ENCODE peak calls at places on chromosome 20, in seven cellular contexts. L, G, B, P, E, C and U are unnamed samples.

GRCh38 chr20:23235173-23236027 is 115.2 kb upstream of the NXT1 start:
- DNase-seq in L (peak), G (peak), B (no peak), P (peak), E (peak), C (peak), U (no peak)

GRCh38 chr20:51624157-51624731 is 81.7 kb upstream of the NFATC2 start:
- DNase-seq in L (peak), G (peak), B (no peak), P (peak), E (peak), C (peak), U (no peak)

GRCh38 chr20:62952373-62953166 is at the start of gene SLC17A9:
- DNase-seq in L (no peak), G (peak), B (peak), P (peak), E (peak), C (peak), U (no peak)

GRCh38 chr20:54083459-54083858 is 13.1 kb upstream of the BCAS1 start:
- DNase-seq in L (no peak), G (no peak), B (no peak), P (no peak), E (no peak), C (no peak), U (no peak)

GRCh38 chr20:51680067-51680749 is 88.0 kb downstream of the ATP9A start:
- DNase-seq in L (peak), G (no peak), B (no peak), P (no peak), E (no peak), C (no peak), U (no peak)

GRCh38 chr20:49699200-49699992 is 14.3 kb downstream of the B4GALT5 start:
- DNase-seq in L (no peak), G (no peak), B (no peak), P (no peak), E (no peak), C (no peak), U (no peak)

GRCh38 chr20:20635006-20635405 is 77.4 kb downstream of the RALGAPA2 start:
- DNase-seq in L (no peak), G (no peak), B (no peak), P (no peak), E (no peak), C (no peak), U (no peak)

GRCh38 chr20:52039746-52040145 is 151.8 kb downstream of the ZFP64 start:
- DNase-seq in L (no peak), G (no peak), B (no peak), P (no peak), E (no peak), C (no peak), U (no peak)

GRCh38 chr20:6636209-6637159 is 131.0 kb upstream of the BMP2 start:
- DNase-seq in L (peak), G (no peak), B (no peak), P (peak), E (no peak), C (no peak), U (no peak)

GRCh38 chr20:63458170-63459069 is 14.0 kb downstream of the KCNQ2 start:
- DNase-seq in L (no peak), G (no peak), B (no peak), P (no peak), E (no peak), C (no peak), U (no peak)

GRCh38 chr20:10802201-10802600 is 128.4 kb upstream of the JAG1 start:
- DNase-seq in L (no peak), G (no peak), B (no peak), P (no peak), E (no peak), C (no peak), U (no peak)

GRCh38 chr20:54058420-54059139 is 11.8 kb downstream of the BCAS1 start:
- DNase-seq in L (no peak), G (no peak), B (no peak), P (no peak), E (no peak), C (no peak), U (no peak)

GRCh38 chr20:13202553-13202952 is 18.5 kb upstream of the ISM1 start:
- DNase-seq in L (no peak), G (no peak), B (no peak), P (peak), E (no peak), C (no peak), U (no peak)

GRCh38 chr20:49424536-49424935 is 57.9 kb downstream of the KCNB1 start:
- DNase-seq in L (peak), G (no peak), B (no peak), P (no peak), E (no peak), C (no peak), U (no peak)

GRCh38 chr20:21096321-21097043 is 9.7 kb downstream of the LINC00237 start:
- DNase-seq in L (peak), G (peak), B (peak), P (peak), E (no peak), C (peak), U (peak)

GRCh38 chr20:46564241-46564957 is 13.9 kb upstream of the OCSTAMP start:
- DNase-seq in L (no peak), G (no peak), B (no peak), P (peak), E (no peak), C (no peak), U (no peak)

GRCh38 chr20:40489886-40490285 is 199.2 kb downstream of the MAFB start:
- DNase-seq in L (no peak), G (no peak), B (no peak), P (no peak), E (no peak), C (no peak), U (no peak)

GRCh38 chr20:62953839-62954703 is 1.6 kb downstream of the SLC17A9 start:
- DNase-seq in L (no peak), G (no peak), B (peak), P (peak), E (peak), C (peak), U (no peak)

GRCh38 chr20:25356294-25356933 is 34.2 kb downstream of the ABHD12 start:
- DNase-seq in L (peak), G (no peak), B (no peak), P (no peak), E (peak), C (no peak), U (no peak)

GRCh38 chr20:50312682-50313187 is 122.1 kb downstream of the CEBPB start:
- DNase-seq in L (no peak), G (no peak), B (no peak), P (no peak), E (no peak), C (no peak), U (no peak)

GRCh38 chr20:2330090-2330695 is 34.4 kb downstream of the TGM3 start:
- DNase-seq in L (no peak), G (no peak), B (no peak), P (no peak), E (no peak), C (no peak), U (no peak)

DNA sequence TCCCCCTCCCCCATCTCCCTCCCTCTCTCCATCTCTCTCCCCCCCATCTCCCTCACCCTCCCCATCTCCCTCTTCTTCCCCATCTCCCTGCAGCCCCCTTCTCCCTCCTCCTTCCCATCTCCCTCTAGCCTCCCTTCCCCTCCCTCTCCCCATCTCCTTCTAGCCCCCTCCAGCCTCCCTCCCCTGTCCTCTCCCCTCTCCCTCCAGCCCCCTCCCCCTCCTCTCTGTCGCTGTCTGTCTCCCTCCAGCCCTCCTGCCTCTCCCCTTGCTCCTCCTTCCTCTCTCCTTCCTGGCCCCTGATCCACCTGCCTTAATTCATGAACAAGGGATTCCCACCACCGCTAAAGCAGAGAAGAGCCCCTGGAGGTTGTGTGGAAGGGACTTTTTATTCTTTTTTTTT is 26.9 kb upstream of the CHMP4B start:
- DNase-seq in L (no peak), G (no peak), B (no peak), P (no peak), E (no peak), C (no peak), U (no peak)
- TF ChIP-seq SIN3A in L (no peak), G (no peak), B (no peak), P (no peak), E (no peak), C (no peak), U (no peak)

GRCh38 chr20:57884956-57885355 is 175.1 kb upstream of the PMEPA1 start:
- DNase-seq in L (no peak), G (no peak), B (no peak), P (no peak), E (no peak), C (no peak), U (no peak)
- TF ChIP-seq SIN3A in L (no peak), G (no peak), B (no peak), P (no peak), E (no peak), C (no peak), U (no peak)

GRCh38 chr20:59173938-59174496 is 10.4 kb downstream of the ZNF831 start:
- DNase-seq in L (no peak), G (no peak), B (no peak), P (no peak), E (no peak), C (no peak), U (no peak)

GRCh38 chr20:59176812-59177211 is 13.2 kb downstream of the ZNF831 start:
- DNase-seq in L (no peak), G (no peak), B (no peak), P (no peak), E (no peak), C (no peak), U (no peak)

GRCh38 chr20:59177266-59178250 is 13.9 kb downstream of the ZNF831 start:
- DNase-seq in L (no peak), G (no peak), B (no peak), P (no peak), E (no peak), C (no peak), U (no peak)

GRCh38 chr20:59174975-59175374 is 11.4 kb downstream of the ZNF831 start:
- DNase-seq in L (no peak), G (no peak), B (no peak), P (no peak), E (no peak), C (no peak), U (no peak)

GRCh38 chr20:59175861-59176260 is 12.2 kb downstream of the ZNF831 start:
- DNase-seq in L (no peak), G (no peak), B (no peak), P (no peak), E (no peak), C (no peak), U (no peak)
- TF ChIP-seq SIN3A in L (no peak), G (no peak), B (no peak), P (no peak), E (no peak), C (no peak), U (no peak)

DNA sequence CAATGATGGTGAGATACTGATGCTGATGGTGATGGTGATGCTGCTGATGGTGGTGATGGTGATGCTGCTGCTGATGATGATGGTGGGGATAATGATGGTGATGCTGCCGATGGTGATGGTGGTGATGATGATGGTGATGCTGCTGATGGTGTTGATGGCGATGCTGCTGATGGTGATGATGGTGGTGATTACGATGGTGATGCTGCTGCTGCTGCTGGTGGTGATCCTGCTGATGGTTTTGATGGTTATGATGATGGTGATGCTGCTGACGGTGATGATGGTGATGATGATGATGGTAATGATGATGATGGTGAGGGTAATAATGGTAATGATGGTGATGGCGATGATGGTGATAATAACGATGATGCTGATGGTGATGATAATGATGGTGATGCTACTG is 50.0 kb downstream of the ARHGAP40 start:
- DNase-seq in L (no peak), G (no peak), B (no peak), P (no peak), E (no peak), C (no peak), U (no peak)
- TF ChIP-seq SIN3A in L (no peak), G (no peak), B (no peak), P (no peak), E (no peak), C (no peak), U (no peak)

DNA sequence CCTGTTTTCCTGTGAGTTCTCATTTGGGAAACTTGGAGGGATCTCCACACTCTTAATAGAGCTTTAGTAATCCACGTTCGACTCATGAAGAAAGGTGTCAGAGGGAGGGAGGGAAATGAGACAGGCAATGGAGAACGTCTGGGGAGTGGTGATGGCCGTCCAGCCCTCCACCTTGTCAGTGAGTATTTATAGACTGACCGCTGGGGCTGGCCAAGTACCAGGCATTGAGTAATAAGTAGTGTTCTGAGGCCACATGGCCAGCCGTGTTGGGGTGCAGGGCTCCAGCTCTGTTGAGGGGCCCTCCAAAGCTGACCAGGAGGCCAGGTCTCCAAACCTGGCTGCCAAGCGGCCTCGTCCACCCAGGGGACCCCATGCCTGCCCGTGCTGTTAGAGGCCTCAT is 11.3 kb upstream of the DSN1 start:
- DNase-seq in L (no peak), G (no peak), B (no peak), P (no peak), E (no peak), C (no peak), U (no peak)
- TF ChIP-seq SIN3A in L (no peak), G (no peak), B (no peak), P (no peak), E (no peak), C (no peak), U (no peak)

GRCh38 chr20:4864292-4864691 is 137.0 kb downstream of the SLC23A2 start:
- DNase-seq in L (no peak), G (no peak), B (no peak), P (peak), E (no peak), C (no peak), U (no peak)
- TF ChIP-seq SIN3A in L (no peak), G (no peak), B (no peak), P (no peak), E (no peak), C (no peak), U (no peak)

GRCh38 chr20:774680-775057 is 6.4 kb upstream of the SLC52A3 start:
- DNase-seq in L (no peak), G (no peak), B (no peak), P (no peak), E (no peak), C (no peak), U (no peak)

GRCh38 chr20:772806-773205 is 4.5 kb upstream of the SLC52A3 start:
- DNase-seq in L (no peak), G (no peak), B (no peak), P (no peak), E (no peak), C (no peak), U (no peak)

GRCh38 chr20:774016-774679 is 5.8 kb upstream of the SLC52A3 start:
- DNase-seq in L (no peak), G (no peak), B (no peak), P (no peak), E (no peak), C (no peak), U (no peak)

GRCh38 chr20:770691-771090 is 2.4 kb upstream of the SLC52A3 start:
- DNase-seq in L (no peak), G (no peak), B (no peak), P (no peak), E (no peak), C (no peak), U (no peak)

DNA sequence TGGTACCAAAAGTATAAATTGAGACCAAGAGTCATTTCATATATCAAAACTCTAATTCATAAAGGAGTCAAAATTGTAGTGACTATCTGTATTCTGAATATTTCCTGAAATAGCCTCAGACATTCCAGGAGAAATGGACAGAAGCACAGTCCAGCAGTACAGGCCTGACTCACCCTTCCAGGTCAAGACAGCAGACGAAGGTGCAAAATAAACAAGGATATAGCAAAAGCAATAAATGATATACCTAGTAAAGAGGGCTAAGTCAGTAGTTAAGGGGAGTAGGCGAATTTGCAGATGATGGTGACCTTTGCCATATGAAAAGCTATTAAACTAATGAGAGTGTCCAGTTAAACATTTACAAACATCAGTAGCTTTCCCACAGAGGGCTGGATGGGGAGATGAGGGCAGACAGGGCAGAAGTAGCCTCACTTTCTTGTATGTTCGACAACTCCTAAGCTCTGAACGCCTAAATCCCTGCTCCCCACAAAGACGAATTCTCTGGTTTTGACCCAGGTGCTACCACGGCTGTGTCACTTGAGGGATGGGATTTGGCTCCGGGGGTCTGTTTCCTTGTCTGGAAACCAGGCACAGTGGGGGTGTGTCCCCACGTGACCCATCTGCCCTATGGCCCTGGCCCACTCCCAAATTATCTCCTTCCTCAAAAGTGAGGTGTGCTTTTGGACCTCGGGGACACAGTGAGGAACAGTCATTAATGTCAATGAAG is 3.6 kb upstream of the SLC52A3 start:
- DNase-seq in L (no peak), G (no peak), B (no peak), P (no peak), E (no peak), C (no peak), U (no peak)
- TF ChIP-seq SIN3A in L (no peak), G (no peak), B (no peak), P (no peak), E (no peak), C (no peak), U (no peak)